ENCODE peak calls at places on chromosomes 5 and 9, in ten cellular contexts. D is activated CD4-positive, CD25-positive, alpha-beta regulatory T cell; L is IMR-90; F is KBM-7; O is HuH-7; U is NCI-H774; Y is cardiac muscle cell; A is nephron progenitor cell; B is mesendoderm; P is GM19239. J is an unnamed sample.

GRCh38 chr9:134403682-134404301 is 77.5 kb downstream of the RXRA start:
- DNase-seq in A (no peak), B (no peak), F (peak; percentile 93), D (no peak), O (no peak), P (peak; percentile 33), Y (peak; percentile 96), U (no peak), L (peak; percentile 87), J (peak; percentile 54)

GRCh38 chr5:134466241-134467069 is 54.8 kb upstream of the CDKN2AIPNL start:
- DNase-seq in B (peak; percentile 97), U (peak; percentile 68), D (peak; percentile 13), A (peak; percentile 64), P (peak; percentile 32), F (peak; percentile 88), L (peak; percentile 55), O (peak; percentile 82), Y (peak; percentile 99), J (peak; percentile 81)

GRCh38 chr9:100474082-100474949 is 1.4 kb downstream of the TMEFF1 start:
- DNase-seq in D (no peak), F (peak; percentile 26), A (peak; percentile 35), U (no peak), Y (no peak), O (no peak), L (no peak), B (peak; percentile 42), P (no peak), J (peak; percentile 11)

GRCh38 chr9:77215874-77216273 is 38.5 kb downstream of the VPS13A start:
- DNase-seq in O (peak; percentile 11), L (peak; percentile 55), P (no peak), Y (peak; percentile 40), B (peak; percentile 19), D (no peak), F (peak; percentile 20), U (no peak), A (no peak), J (peak; percentile 71)

GRCh38 chr5:168128556-168128955 is 162.9 kb upstream of the WWC1 start:
- DNase-seq in L (no peak), A (no peak), Y (no peak), F (no peak), O (no peak), P (no peak), D (no peak), U (no peak), B (no peak), J (no peak)

GRCh38 chr5:119031047-119031886 is 39.6 kb upstream of the DMXL1 start:
- DNase-seq in D (no peak), U (no peak), A (no peak), P (no peak), L (no peak), F (no peak), Y (no peak), O (no peak), B (no peak), J (no peak)

GRCh38 chr9:68953771-68954170 is 60.1 kb downstream of the PRKACG start:
- DNase-seq in O (no peak), A (no peak), F (no peak), P (no peak), Y (no peak), B (no peak), L (no peak), U (no peak), D (no peak), J (no peak)

GRCh38 chr9:124695280-124695890 is 75.7 kb downstream of the NR6A1 start:
- DNase-seq in Y (no peak), D (no peak), P (no peak), B (no peak), A (no peak), O (no peak), L (peak; percentile 37), F (no peak), U (no peak), J (no peak)

GRCh38 chr5:86968311-86968753 is 299.4 kb upstream of the RASA1 start:
- DNase-seq in B (peak; percentile 56), U (peak; percentile 12), L (peak; percentile 65), A (no peak), Y (peak; percentile 88), F (peak; percentile 26), O (no peak), P (no peak), D (no peak), J (peak; percentile 70)

GRCh38 chr9:136769710-136770191 is 5.4 kb upstream of the LCN15 start:
- DNase-seq in A (peak; percentile 79), D (peak; percentile 30), L (no peak), F (peak; percentile 55), U (no peak), Y (peak; percentile 21), P (peak; percentile 85), B (peak; percentile 67), O (peak; percentile 90), J (peak; percentile 63)

GRCh38 chr5:104062495-104063377 is 500.1 kb upstream of the NUDT12 start:
- DNase-seq in U (no peak), D (no peak), L (no peak), B (no peak), A (no peak), P (no peak), F (no peak), Y (no peak), O (no peak), J (no peak)

GRCh38 chr9:8570776-8571175 is 771.2 kb upstream of the DMAC1 start:
- DNase-seq in U (no peak), B (no peak), Y (no peak), D (no peak), P (no peak), A (no peak), L (no peak), O (no peak), F (no peak), J (no peak)

GRCh38 chr5:139394123-139394653 is 716 bp downstream of the PROB1 start:
- DNase-seq in P (peak; percentile 67), U (no peak), O (no peak), L (no peak), D (no peak), B (peak; percentile 74), A (peak; percentile 79), Y (peak; percentile 66), F (no peak), J (no peak)

GRCh38 chr5:31270396-31270795 is 76.9 kb downstream of the CDH6 start:
- DNase-seq in Y (peak; percentile 24), P (no peak), B (peak; percentile 44), L (peak; percentile 22), U (peak; percentile 11), F (peak; percentile 33), D (no peak), O (no peak), A (no peak), J (peak; percentile 63)

GRCh38 chr9:107336718-107337360 is 53.8 kb downstream of the RAD23B start:
- DNase-seq in P (no peak), U (no peak), F (no peak), Y (peak; percentile 59), A (no peak), D (no peak), L (peak; percentile 56), B (no peak), O (no peak), J (no peak)

GRCh38 chr5:139805545-139805944 is 9.9 kb downstream of the PSD2 start:
- DNase-seq in P (no peak), O (no peak), B (no peak), L (no peak), F (no peak), D (no peak), U (no peak), A (no peak), Y (no peak), J (no peak)

GRCh38 chr9:9752722-9753121 is 860.1 kb downstream of the PTPRD start:
- DNase-seq in U (no peak), L (no peak), Y (no peak), D (no peak), O (no peak), B (no peak), F (no peak), A (no peak), P (no peak), J (no peak)